ENCODE peak calls at places on chromosomes 16 and 17, in four cellular contexts. K is T-helper 9 cell; U is RCC 7860; Z is activated naive CD4-positive, alpha-beta T cell treated with anti-CD3 and anti-CD28 coated beads for 36 hours. R is an unnamed sample.

GRCh38 chr17:37701424-37702020 is 43.3 kb downstream of the HNF1B start:
- DNase-seq in K (peak), U (no peak), Z (peak), R (peak)

GRCh38 chr17:3944485-3945388 is 19.5 kb downstream of the ATP2A3 start:
- DNase-seq in Z (peak), U (no peak), K (peak), R (no peak)

GRCh38 chr16:3182608-3183444 is 5.2 kb upstream of the OR1F1 start:
- DNase-seq in U (peak), Z (peak), K (no peak), R (no peak)

GRCh38 chr17:59791603-59792457 is 84.4 kb downstream of the VMP1 start:
- DNase-seq in K (no peak), U (no peak), Z (no peak), R (no peak)

GRCh38 chr17:34562387-34562786 is 17.0 kb upstream of the TMEM132E start:
- DNase-seq in Z (no peak), K (no peak), U (no peak), R (peak)

GRCh38 chr17:62892069-62892675 is 73.9 kb upstream of the TANC2 start:
- DNase-seq in U (no peak), K (no peak), Z (no peak), R (no peak)

GRCh38 chr16:69113216-69113615 is 7.8 kb downstream of the HAS3 start:
- DNase-seq in K (no peak), Z (no peak), U (no peak), R (no peak)

GRCh38 chr17:67441052-67441738 is 64.1 kb downstream of the PITPNC1 start:
- DNase-seq in Z (peak), U (peak), K (peak), R (no peak)

GRCh38 chr17:17044846-17045561 is 2.7 kb downstream of the MPRIP start:
- DNase-seq in K (no peak), Z (peak), U (peak), R (peak)

GRCh38 chr17:20022701-20023100 is 13.5 kb downstream of the SPECC1 start:
- DNase-seq in U (no peak), Z (no peak), K (no peak), R (no peak)

GRCh38 chr17:69268442-69269068 is 39.9 kb upstream of the ABCA10 start:
- DNase-seq in K (no peak), Z (no peak), U (no peak), R (no peak)

GRCh38 chr16:58426095-58426494 is 33.8 kb downstream of the GINS3 start:
- DNase-seq in K (no peak), U (no peak), Z (peak), R (no peak)

GRCh38 chr17:54426287-54426886 is 474.3 kb upstream of the TOM1L1 start:
- DNase-seq in U (no peak), Z (peak), K (no peak), R (no peak)

GRCh38 chr16:57000271-57001025 is 11.1 kb downstream of the NLRC5 start:
- DNase-seq in U (peak), K (no peak), Z (peak), R (no peak)

GRCh38 chr17:68446626-68447041 is 10.7 kb downstream of the WIPI1 start:
- DNase-seq in K (no peak), Z (no peak), U (no peak), R (no peak)

GRCh38 chr17:31310877-31311276 is 3.0 kb downstream of the EVI2B start:
- DNase-seq in Z (peak), K (no peak), U (no peak), R (no peak)

GRCh38 chr17:33234930-33235685 is 58.0 kb downstream of the ASIC2 start:
- DNase-seq in U (peak), K (no peak), Z (peak), R (no peak)

GRCh38 chr17:28746611-28747045 is 2.8 kb downstream of the TRAF4 start:
- DNase-seq in Z (no peak), U (no peak), K (no peak), R (peak)

GRCh38 chr16:70686376-70687171 is 721 bp upstream of the MTSS2 start:
- DNase-seq in U (no peak), Z (no peak), K (no peak), R (peak)

GRCh38 chr16:3054965-3055733 is 8.8 kb downstream of the MMP25 start:
- DNase-seq in K (no peak), Z (peak), U (no peak), R (no peak)

GRCh38 chr17:38879878-38880727 is 10.2 kb downstream of the LASP1 start:
- DNase-seq in U (peak), Z (peak), K (no peak), R (no peak)

GRCh38 chr17:6023452-6023851 is 46.7 kb upstream of the WSCD1 start:
- DNase-seq in Z (no peak), U (no peak), K (no peak), R (no peak)

GRCh38 chr17:15194859-15195277 is 70.3 kb downstream of the PMP22 start:
- DNase-seq in K (no peak), U (no peak), Z (no peak), R (no peak)

GRCh38 chr16:10122546-10122945 is 59.7 kb downstream of the GRIN2A start:
- DNase-seq in K (no peak), Z (no peak), U (no peak), R (no peak)

GRCh38 chr17:8359769-8360168 is 16.7 kb downstream of the KRABD2 start:
- DNase-seq in K (no peak), U (no peak), Z (no peak), R (no peak)

GRCh38 chr16:69435977-69436729 is 11.7 kb downstream of the CYB5B start:
- DNase-seq in Z (no peak), U (no peak), K (no peak), R (peak)

GRCh38 chr17:80198144-80198661 is 21.9 kb downstream of the SGSH start:
- DNase-seq in K (no peak), Z (no peak), U (no peak), R (no peak)

GRCh38 chr17:2776589-2777241 is 19.5 kb upstream of the RAP1GAP2 start:
- DNase-seq in K (no peak), Z (peak), U (no peak), R (peak)

GRCh38 chr17:50686494-50687199 is 21.1 kb downstream of the ANKRD40 start:
- DNase-seq in Z (no peak), K (no peak), U (peak), R (no peak)

GRCh38 chr17:77884967-77885641 is 73.4 kb upstream of the TNRC6C start:
- DNase-seq in Z (no peak), K (no peak), U (no peak), R (peak)

GRCh38 chr16:89669755-89670154 is 12.1 kb downstream of the SPATA33 start:
- DNase-seq in U (no peak), Z (no peak), K (no peak), R (no peak)

GRCh38 chr16:77336637-77337036 is 98.2 kb downstream of the ADAMTS18 start:
- DNase-seq in K (no peak), Z (no peak), U (no peak), R (peak)

GRCh38 chr16:3484328-3485096 is 10.8 kb downstream of the C16orf90 start:
- DNase-seq in U (no peak), K (no peak), Z (no peak), R (no peak)

GRCh38 chr17:14103821-14104220 is 34.5 kb downstream of the COX10 start:
- DNase-seq in Z (no peak), K (no peak), U (no peak), R (no peak)

GRCh38 chr16:30046178-30046577 is 15.1 kb upstream of the TLCD3B start:
- DNase-seq in K (no peak), Z (no peak), U (no peak), R (no peak)

GRCh38 chr17:35889818-35890773 is 9.9 kb upstream of the CCL5 start:
- DNase-seq in K (no peak), Z (no peak), U (no peak), R (no peak)